ENCODE peak calls at places on chromosome 1, in nine cellular contexts. D, V, G, Q, C, E, L, Y and Z are unnamed samples.

GRCh38 chr1:216420746-216421145 is 2.5 kb downstream of the USH2A start:
- DNase-seq in D (no peak), V (no peak), G (no peak), Q (no peak), C (no peak), E (no peak), L (no peak), Y (no peak), Z (no peak)

GRCh38 chr1:204113900-204114299 is 37.9 kb downstream of the ETNK2 start:
- DNase-seq in D (no peak), V (no peak), G (no peak), Q (no peak), C (no peak), E (no peak), L (no peak), Y (no peak), Z (peak; percentile 18)

GRCh38 chr1:154972517-154973343 is 1.8 kb upstream of the CKS1B start:
- DNase-seq in D (no peak), V (peak; percentile 41), G (no peak), Q (no peak), C (peak; percentile 95), E (no peak), L (no peak), Y (no peak), Z (peak; percentile 99)

GRCh38 chr1:211036701-211037494 is 97.0 kb downstream of the KCNH1 start:
- DNase-seq in D (no peak), V (no peak), G (no peak), Q (no peak), C (peak; percentile 96), E (no peak), L (no peak), Y (no peak), Z (peak; percentile 55)

GRCh38 chr1:30571380-30571779 is 152.0 kb downstream of the MATN1 start:
- DNase-seq in D (no peak), V (no peak), G (no peak), Q (no peak), C (no peak), E (no peak), L (no peak), Y (no peak), Z (no peak)

GRCh38 chr1:61237659-61238370 is 155.5 kb downstream of the NFIA start:
- DNase-seq in D (no peak), V (no peak), G (no peak), Q (no peak), C (no peak), E (no peak), L (no peak), Y (no peak), Z (no peak)

GRCh38 chr1:154463512-154463990 is 38.5 kb upstream of the TDRD10 start:
- DNase-seq in D (peak; percentile 69), V (no peak), G (peak; percentile 64), Q (no peak), C (no peak), E (no peak), L (no peak), Y (no peak), Z (no peak)

GRCh38 chr1:168206111-168206510 is 19.7 kb upstream of the SFT2D2 start:
- DNase-seq in D (no peak), V (no peak), G (no peak), Q (no peak), C (no peak), E (no peak), L (no peak), Y (no peak), Z (no peak)

GRCh38 chr1:164141717-164142268 is 417.2 kb upstream of the PBX1 start:
- DNase-seq in D (no peak), V (no peak), G (no peak), Q (no peak), C (no peak), E (no peak), L (no peak), Y (no peak), Z (no peak)

GRCh38 chr1:214912127-214912526 is 170.4 kb upstream of the KCNK2 start:
- DNase-seq in D (no peak), V (peak; percentile 2), G (no peak), Q (no peak), C (no peak), E (no peak), L (no peak), Y (no peak), Z (no peak)